ENCODE peak calls at places on chromosomes 2 and 18, in seven cellular contexts. F, Z, D, E, S, O and V are unnamed samples.
A peak's percentile ranks its signal among the peaks of the same experiment; 100 is the strongest.

GRCh38 chr18:48486762-48487161 is 52.1 kb upstream of the CTIF start:
- DNase-seq in F (no peak), Z (no peak), D (peak; percentile 43), E (no peak), S (no peak), O (peak; percentile 32), V (no peak)

GRCh38 chr2:144679942-144680341 is 160.0 kb upstream of the ZEB2 start:
- DNase-seq in F (no peak), Z (no peak), D (no peak), E (no peak), S (no peak), O (no peak), V (no peak)

GRCh38 chr2:197240713-197241050 is 69.9 kb downstream of the ANKRD44 start:
- DNase-seq in F (no peak), Z (no peak), D (no peak), E (no peak), S (no peak), O (no peak), V (no peak)

GRCh38 chr2:12861344-12861942 is 144.7 kb downstream of the TRIB2 start:
- DNase-seq in F (no peak), Z (peak; percentile 8), D (peak; percentile 45), E (no peak), S (no peak), O (peak; percentile 73), V (no peak)

GRCh38 chr2:68230246-68231060 is 21.9 kb downstream of the PPP3R1 start:
- DNase-seq in F (no peak), Z (no peak), D (no peak), E (no peak), S (no peak), O (no peak), V (no peak)

GRCh38 chr2:37912056-37912455 is 13.0 kb upstream of the RMDN2 start:
- DNase-seq in F (no peak), Z (no peak), D (no peak), E (no peak), S (no peak), O (peak; percentile 49), V (no peak)

GRCh38 chr18:44594779-44595467 is 85.8 kb upstream of the SETBP1 start:
- DNase-seq in F (no peak), Z (no peak), D (peak; percentile 55), E (no peak), S (no peak), O (no peak), V (peak; percentile 64)

GRCh38 chr2:82165377-82165776 is 1860.8 kb upstream of the LRRTM1 start:
- DNase-seq in F (no peak), Z (no peak), D (no peak), E (no peak), S (no peak), O (no peak), V (no peak)

GRCh38 chr2:195561205-195562032 is 95.6 kb upstream of the SLC39A10 start:
- DNase-seq in F (no peak), Z (no peak), D (peak; percentile 84), E (no peak), S (no peak), O (peak; percentile 98), V (no peak)

GRCh38 chr18:67219821-67220220 is 296.7 kb downstream of the DSEL start:
- DNase-seq in F (no peak), Z (no peak), D (no peak), E (no peak), S (no peak), O (no peak), V (no peak)

GRCh38 chr2:62114564-62114963 is 81.4 kb upstream of the B3GNT2 start:
- DNase-seq in F (no peak), Z (no peak), D (no peak), E (no peak), S (no peak), O (no peak), V (no peak)

GRCh38 chr2:142989276-142990204 is 112.1 kb downstream of the KYNU start:
- DNase-seq in F (no peak), Z (no peak), D (peak; percentile 9), E (no peak), S (no peak), O (peak; percentile 71), V (peak; percentile 29)

GRCh38 chr2:101793277-101793969 is 95.9 kb downstream of the MAP4K4 start:
- DNase-seq in F (peak; percentile 58), Z (no peak), D (no peak), E (no peak), S (no peak), O (no peak), V (no peak)

GRCh38 chr2:1366546-1367134 is 46.6 kb upstream of the TPO start:
- DNase-seq in F (peak; percentile 63), Z (no peak), D (no peak), E (peak; percentile 18), S (no peak), O (no peak), V (no peak)

GRCh38 chr2:46328316-46328715 is 31.1 kb downstream of the EPAS1 start:
- DNase-seq in F (no peak), Z (no peak), D (no peak), E (no peak), S (no peak), O (no peak), V (no peak)

GRCh38 chr2:237337586-237337985 is 76.4 kb downstream of the COL6A3 start:
- DNase-seq in F (no peak), Z (no peak), D (no peak), E (no peak), S (no peak), O (no peak), V (no peak)